ENCODE peak calls at places on chromosomes 1 and 21, in five cellular contexts. One of them, this sample, is unnamed.

GRCh38 chr1:179767177-179767581 is 24.1 kb downstream of the FAM163A start:
- DNase-seq in tibial nerve: no peak
- DNase-seq in gastrocnemius medialis: no peak
- DNase-seq in transverse colon: no peak
- DNase-seq in endothelial cell of umbilical vein: no peak
- DNase-seq in this sample: no peak

GRCh38 chr1:33182452-33182851 is 609 bp upstream of the TRIM62 start:
- DNase-seq in transverse colon: no peak
- DNase-seq in gastrocnemius medialis: peak
- DNase-seq in endothelial cell of umbilical vein: no peak
- DNase-seq in tibial nerve: peak
- DNase-seq in this sample: no peak

GRCh38 chr1:184859381-184860105 is 104.9 kb upstream of the EDEM3 start:
- DNase-seq in gastrocnemius medialis: no peak
- DNase-seq in endothelial cell of umbilical vein: no peak
- DNase-seq in transverse colon: no peak
- DNase-seq in tibial nerve: no peak
- DNase-seq in this sample: no peak

GRCh38 chr1:70420320-70420719 is 9.3 kb downstream of the CTH start:
- DNase-seq in gastrocnemius medialis: no peak
- DNase-seq in tibial nerve: no peak
- DNase-seq in transverse colon: no peak
- DNase-seq in endothelial cell of umbilical vein: no peak
- DNase-seq in this sample: no peak

GRCh38 chr1:24683713-24684162 is 40.6 kb downstream of the SRRM1 start:
- DNase-seq in gastrocnemius medialis: no peak
- DNase-seq in endothelial cell of umbilical vein: peak
- DNase-seq in tibial nerve: no peak
- DNase-seq in transverse colon: no peak
- DNase-seq in this sample: no peak

GRCh38 chr1:234709473-234710279 is 99.7 kb upstream of the IRF2BP2 start:
- DNase-seq in gastrocnemius medialis: peak
- DNase-seq in transverse colon: peak
- DNase-seq in tibial nerve: no peak
- DNase-seq in endothelial cell of umbilical vein: no peak
- DNase-seq in this sample: peak

GRCh38 chr1:14118691-14119485 is 418.9 kb downstream of the PRDM2 start:
- DNase-seq in transverse colon: no peak
- DNase-seq in tibial nerve: no peak
- DNase-seq in gastrocnemius medialis: no peak
- DNase-seq in endothelial cell of umbilical vein: no peak
- DNase-seq in this sample: no peak

GRCh38 chr21:27206368-27206982 is 239.6 kb upstream of the ADAMTS5 start:
- DNase-seq in endothelial cell of umbilical vein: no peak
- DNase-seq in tibial nerve: no peak
- DNase-seq in transverse colon: no peak
- DNase-seq in gastrocnemius medialis: no peak
- DNase-seq in this sample: no peak

GRCh38 chr1:22332795-22333499 is 118.7 kb upstream of the ZBTB40 start:
- DNase-seq in tibial nerve: no peak
- DNase-seq in endothelial cell of umbilical vein: no peak
- DNase-seq in transverse colon: no peak
- DNase-seq in gastrocnemius medialis: no peak
- DNase-seq in this sample: no peak

GRCh38 chr1:116374340-116375164 is 1.5 kb downstream of the ATP1A1 start:
- DNase-seq in endothelial cell of umbilical vein: peak
- DNase-seq in tibial nerve: no peak
- DNase-seq in gastrocnemius medialis: peak
- DNase-seq in transverse colon: peak
- DNase-seq in this sample: no peak

GRCh38 chr1:238027366-238027765 is 136.6 kb upstream of the ZP4 start:
- DNase-seq in tibial nerve: no peak
- DNase-seq in transverse colon: no peak
- DNase-seq in gastrocnemius medialis: no peak
- DNase-seq in endothelial cell of umbilical vein: no peak
- DNase-seq in this sample: no peak

GRCh38 chr1:153919879-153920852 is 2.6 kb downstream of the GATAD2B start:
- DNase-seq in endothelial cell of umbilical vein: peak
- DNase-seq in tibial nerve: no peak
- DNase-seq in transverse colon: no peak
- DNase-seq in gastrocnemius medialis: peak
- DNase-seq in this sample: no peak

GRCh38 chr1:94325379-94326302 is 88.3 kb upstream of the ARHGAP29 start:
- DNase-seq in tibial nerve: no peak
- DNase-seq in gastrocnemius medialis: no peak
- DNase-seq in endothelial cell of umbilical vein: peak
- DNase-seq in transverse colon: no peak
- DNase-seq in this sample: peak

GRCh38 chr1:13832536-13832935 is 132.5 kb downstream of the PRDM2 start:
- DNase-seq in tibial nerve: no peak
- DNase-seq in gastrocnemius medialis: no peak
- DNase-seq in endothelial cell of umbilical vein: no peak
- DNase-seq in transverse colon: peak
- DNase-seq in this sample: no peak

GRCh38 chr1:84674021-84674420 is 16.2 kb downstream of the SSX2IP start:
- DNase-seq in endothelial cell of umbilical vein: no peak
- DNase-seq in transverse colon: no peak
- DNase-seq in tibial nerve: no peak
- DNase-seq in gastrocnemius medialis: no peak
- DNase-seq in this sample: no peak

GRCh38 chr1:151475175-151475574 is 15.9 kb upstream of the POGZ start:
- DNase-seq in transverse colon: no peak
- DNase-seq in tibial nerve: no peak
- DNase-seq in endothelial cell of umbilical vein: no peak
- DNase-seq in gastrocnemius medialis: no peak
- DNase-seq in this sample: no peak

GRCh38 chr1:81129366-81129765 is 671.4 kb upstream of the ADGRL2 start:
- DNase-seq in tibial nerve: no peak
- DNase-seq in endothelial cell of umbilical vein: no peak
- DNase-seq in transverse colon: no peak
- DNase-seq in gastrocnemius medialis: no peak
- DNase-seq in this sample: no peak

GRCh38 chr21:27813750-27814149 is 846.9 kb upstream of the ADAMTS5 start:
- DNase-seq in tibial nerve: peak
- DNase-seq in gastrocnemius medialis: no peak
- DNase-seq in transverse colon: peak
- DNase-seq in endothelial cell of umbilical vein: no peak
- DNase-seq in this sample: no peak

GRCh38 chr1:167795810-167796740 is 74.3 kb downstream of the MPZL1 start:
- DNase-seq in tibial nerve: no peak
- DNase-seq in transverse colon: no peak
- DNase-seq in gastrocnemius medialis: peak
- DNase-seq in endothelial cell of umbilical vein: peak
- DNase-seq in this sample: no peak

GRCh38 chr1:69613414-69613813 is 45.7 kb downstream of the LRRC7 start:
- DNase-seq in tibial nerve: no peak
- DNase-seq in transverse colon: no peak
- DNase-seq in endothelial cell of umbilical vein: no peak
- DNase-seq in gastrocnemius medialis: no peak
- DNase-seq in this sample: no peak

DNA sequence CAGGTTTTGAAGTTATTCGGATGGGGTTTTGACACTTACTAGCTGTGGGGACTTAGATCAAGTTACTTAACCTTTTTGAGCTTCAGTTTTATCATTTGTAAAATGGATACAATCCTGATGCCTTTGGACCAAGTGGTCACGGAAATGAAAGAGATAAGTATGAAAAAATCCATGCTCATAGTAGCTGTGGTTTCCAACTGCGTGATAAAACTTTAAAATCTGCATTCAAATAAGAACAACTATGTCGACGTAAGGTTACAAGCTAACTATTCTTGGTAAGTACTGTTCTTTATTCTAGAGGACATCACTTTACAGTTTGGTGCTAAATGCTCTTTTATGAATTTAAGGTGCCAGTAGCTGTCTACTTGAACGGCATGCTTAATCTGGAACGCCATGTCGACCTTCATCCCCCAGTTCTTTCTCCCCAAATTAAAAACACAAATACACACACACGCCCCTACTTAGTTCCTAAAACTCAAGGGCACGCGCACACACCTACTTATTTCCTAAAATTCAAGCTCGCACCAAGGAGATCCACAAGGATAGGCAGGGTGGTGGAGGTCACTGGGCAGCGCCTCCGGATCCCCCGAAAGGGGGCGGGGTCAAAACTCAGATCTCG is 476 bp upstream of the NFYC start:
- DNase-seq in tibial nerve: no peak
- DNase-seq in transverse colon: no peak
- DNase-seq in gastrocnemius medialis: no peak
- DNase-seq in endothelial cell of umbilical vein: no peak
- DNase-seq in this sample: no peak
- TF ChIP-seq POLR2A in tibial nerve: no peak
- TF ChIP-seq POLR2A in transverse colon: no peak
- TF ChIP-seq POLR2A in gastrocnemius medialis: no peak
- TF ChIP-seq POLR2A in endothelial cell of umbilical vein: no peak
- TF ChIP-seq POLR2A in this sample: no peak

GRCh38 chr1:48773133-48773532 is 3.6 kb downstream of the BEND5 start:
- DNase-seq in transverse colon: no peak
- DNase-seq in tibial nerve: no peak
- DNase-seq in gastrocnemius medialis: no peak
- DNase-seq in endothelial cell of umbilical vein: no peak
- DNase-seq in this sample: no peak

GRCh38 chr1:48775817-48776399 is 783 bp downstream of the BEND5 start:
- DNase-seq in gastrocnemius medialis: no peak
- DNase-seq in endothelial cell of umbilical vein: no peak
- DNase-seq in tibial nerve: no peak
- DNase-seq in transverse colon: no peak
- DNase-seq in this sample: no peak

GRCh38 chr1:48776400-48777218 is at the start of gene BEND5:
- DNase-seq in tibial nerve: peak
- DNase-seq in endothelial cell of umbilical vein: no peak
- DNase-seq in transverse colon: peak
- DNase-seq in gastrocnemius medialis: peak
- DNase-seq in this sample: peak

GRCh38 chr1:48772221-48772620 is 4.5 kb downstream of the BEND5 start:
- DNase-seq in gastrocnemius medialis: no peak
- DNase-seq in tibial nerve: no peak
- DNase-seq in transverse colon: peak
- DNase-seq in endothelial cell of umbilical vein: no peak
- DNase-seq in this sample: no peak

DNA sequence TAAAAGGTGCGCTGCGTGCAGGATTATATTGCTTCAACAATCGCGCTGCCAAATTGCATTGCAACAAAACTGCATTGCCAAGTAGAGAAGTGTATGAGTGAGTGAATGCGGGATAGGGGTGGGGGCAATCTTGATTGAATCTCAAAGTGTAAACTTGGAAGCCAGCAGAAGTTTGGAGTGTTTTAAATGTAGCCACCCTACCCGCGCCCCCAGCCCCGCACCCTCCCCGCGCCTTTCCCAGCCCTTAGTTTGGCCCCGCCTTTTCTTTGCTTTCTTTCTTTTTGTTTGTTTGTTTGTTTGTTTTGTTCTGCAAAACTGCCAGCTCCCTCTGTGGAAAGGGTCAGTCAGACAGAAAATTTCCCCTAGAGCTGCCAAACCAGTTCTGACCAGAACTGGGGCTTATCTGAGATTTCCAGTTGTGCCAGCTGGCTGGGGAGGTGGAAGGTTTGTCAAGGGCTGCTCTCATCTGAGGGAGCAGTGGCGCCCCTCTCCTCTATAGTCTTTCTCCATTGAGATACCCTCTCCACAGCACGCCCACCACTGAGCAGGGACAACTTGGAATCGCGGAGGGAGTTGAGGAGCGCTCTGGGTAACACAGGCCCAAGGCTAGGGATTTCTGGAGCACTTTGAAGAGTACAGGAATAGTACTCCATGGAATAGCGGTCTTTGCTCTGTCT is 666 bp upstream of the BEND5 start:
- DNase-seq in tibial nerve: no peak
- DNase-seq in endothelial cell of umbilical vein: no peak
- DNase-seq in gastrocnemius medialis: no peak
- DNase-seq in transverse colon: no peak
- DNase-seq in this sample: no peak
- TF ChIP-seq CTCF in tibial nerve: no peak
- TF ChIP-seq CTCF in endothelial cell of umbilical vein: no peak
- TF ChIP-seq CTCF in gastrocnemius medialis: no peak
- TF ChIP-seq CTCF in transverse colon: no peak
- TF ChIP-seq CTCF in this sample: no peak

GRCh38 chr1:156750932-156751723 is at the start of gene HDGF:
- DNase-seq in tibial nerve: peak
- DNase-seq in endothelial cell of umbilical vein: peak
- DNase-seq in transverse colon: peak
- DNase-seq in gastrocnemius medialis: peak
- DNase-seq in this sample: peak
- TF ChIP-seq POLR2A in tibial nerve: peak
- TF ChIP-seq POLR2A in endothelial cell of umbilical vein: no peak
- TF ChIP-seq POLR2A in transverse colon: no peak
- TF ChIP-seq POLR2A in gastrocnemius medialis: peak
- TF ChIP-seq POLR2A in this sample: peak

GRCh38 chr1:164440222-164440621 is 118.8 kb upstream of the PBX1 start:
- DNase-seq in transverse colon: no peak
- DNase-seq in endothelial cell of umbilical vein: no peak
- DNase-seq in tibial nerve: no peak
- DNase-seq in gastrocnemius medialis: peak
- DNase-seq in this sample: no peak
- TF ChIP-seq CTCF in transverse colon: peak
- TF ChIP-seq CTCF in endothelial cell of umbilical vein: peak
- TF ChIP-seq CTCF in tibial nerve: peak
- TF ChIP-seq CTCF in gastrocnemius medialis: no peak
- TF ChIP-seq CTCF in this sample: no peak

DNA sequence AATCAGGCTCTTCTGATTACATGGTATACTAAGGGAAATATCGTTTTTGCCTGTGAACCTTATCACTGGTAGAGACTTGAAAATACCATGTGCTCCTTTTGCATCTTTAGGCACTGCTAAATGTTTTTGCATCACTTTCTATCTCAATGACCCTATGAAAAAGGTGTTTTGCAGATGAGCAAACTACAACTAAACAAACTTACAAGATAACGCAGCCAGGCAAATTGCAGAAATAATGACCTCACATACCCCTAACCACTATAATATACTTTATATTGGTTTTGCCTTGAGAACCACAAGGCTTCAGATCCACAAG is 18.8 kb downstream of the SFPQ start:
- DNase-seq in gastrocnemius medialis: no peak
- DNase-seq in transverse colon: no peak
- DNase-seq in tibial nerve: no peak
- DNase-seq in endothelial cell of umbilical vein: no peak
- DNase-seq in this sample: no peak
- TF ChIP-seq POLR2A in gastrocnemius medialis: no peak
- TF ChIP-seq POLR2A in transverse colon: no peak
- TF ChIP-seq POLR2A in tibial nerve: no peak
- TF ChIP-seq POLR2A in endothelial cell of umbilical vein: no peak
- TF ChIP-seq POLR2A in this sample: no peak

GRCh38 chr1:156259805-156260204 is 11.9 kb upstream of the PAQR6 start:
- DNase-seq in transverse colon: no peak
- DNase-seq in gastrocnemius medialis: no peak
- DNase-seq in endothelial cell of umbilical vein: no peak
- DNase-seq in tibial nerve: no peak
- DNase-seq in this sample: no peak
- TF ChIP-seq CTCF in transverse colon: no peak
- TF ChIP-seq CTCF in gastrocnemius medialis: no peak
- TF ChIP-seq CTCF in endothelial cell of umbilical vein: peak
- TF ChIP-seq CTCF in tibial nerve: no peak
- TF ChIP-seq CTCF in this sample: no peak

DNA sequence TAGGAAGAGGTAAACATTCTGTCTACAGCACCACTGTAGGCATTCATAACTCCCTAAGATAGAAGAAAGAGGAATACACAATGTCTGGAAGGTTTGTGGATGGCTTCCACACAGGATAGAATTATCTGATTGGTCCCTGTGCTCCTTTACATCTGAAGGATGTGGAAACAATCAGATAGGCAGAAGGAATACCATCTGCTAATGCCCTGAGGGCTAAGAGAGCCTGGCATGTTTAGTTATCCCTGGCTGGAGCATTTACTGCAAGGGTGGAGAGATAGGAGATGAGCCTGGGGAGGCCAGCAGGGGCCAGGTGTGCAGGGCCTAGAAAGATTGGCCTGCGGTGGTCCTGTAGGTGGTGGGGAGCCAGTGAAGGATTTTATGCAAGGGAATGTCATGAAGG is 8.6 kb upstream of the ACBD3 start:
- DNase-seq in gastrocnemius medialis: no peak
- DNase-seq in endothelial cell of umbilical vein: no peak
- DNase-seq in transverse colon: no peak
- DNase-seq in tibial nerve: no peak
- DNase-seq in this sample: no peak
- TF ChIP-seq POLR2A in gastrocnemius medialis: no peak
- TF ChIP-seq POLR2A in endothelial cell of umbilical vein: no peak
- TF ChIP-seq POLR2A in transverse colon: no peak
- TF ChIP-seq POLR2A in tibial nerve: no peak
- TF ChIP-seq POLR2A in this sample: no peak

This sample was measured in breast epithelium.